ENCODE peak calls at places on chromosomes 1 and 21, in nine cellular contexts. U, I, O, D, K, F, J, P and S are unnamed samples.

GRCh38 chr1:65812065-65812464 is 19.4 kb downstream of the PDE4B start:
- DNase-seq in F (peak; percentile 57), K (no peak), I (no peak), P (no peak), J (peak; percentile 35), D (no peak), U (no peak), O (peak; percentile 47), S (no peak)

GRCh38 chr21:38438476-38438893 is 59.8 kb downstream of the ERG start:
- DNase-seq in I (no peak), O (peak; percentile 67), J (no peak), D (peak; percentile 80), F (peak; percentile 10), K (no peak), P (no peak), U (no peak), S (no peak)

GRCh38 chr21:38082936-38083335 is 166.7 kb upstream of the KCNJ6 start:
- DNase-seq in P (no peak), F (no peak), K (no peak), O (no peak), U (no peak), I (no peak), J (no peak), D (no peak), S (no peak)

GRCh38 chr21:27713159-27714109 is 746.5 kb upstream of the ADAMTS5 start:
- DNase-seq in O (no peak), K (no peak), U (peak; percentile 63), D (no peak), J (no peak), F (no peak), I (no peak), P (peak; percentile 59), S (peak; percentile 45)

GRCh38 chr1:205012416-205013140 is 30.4 kb upstream of the CNTN2 start:
- DNase-seq in O (no peak), P (no peak), K (no peak), I (no peak), D (no peak), U (no peak), F (no peak), J (no peak), S (peak; percentile 92)

GRCh38 chr1:202954057-202954745 is 3.9 kb downstream of the ADIPOR1 start:
- DNase-seq in O (no peak), K (no peak), I (no peak), F (no peak), J (no peak), P (no peak), D (no peak), U (no peak), S (no peak)

GRCh38 chr1:180949616-180950000 is 36.9 kb downstream of the KIAA1614 start:
- DNase-seq in I (no peak), U (no peak), O (no peak), J (no peak), P (no peak), K (no peak), D (no peak), F (no peak), S (no peak)

GRCh38 chr1:207873055-207873890 is 37.7 kb downstream of the CD34 start:
- DNase-seq in D (no peak), K (no peak), O (no peak), P (no peak), J (no peak), F (no peak), I (no peak), U (no peak), S (no peak)

GRCh38 chr1:93137604-93138292 is 42.5 kb downstream of the TMED5 start:
- DNase-seq in I (no peak), P (no peak), K (no peak), U (no peak), F (no peak), D (no peak), O (no peak), J (no peak), S (no peak)

DNA sequence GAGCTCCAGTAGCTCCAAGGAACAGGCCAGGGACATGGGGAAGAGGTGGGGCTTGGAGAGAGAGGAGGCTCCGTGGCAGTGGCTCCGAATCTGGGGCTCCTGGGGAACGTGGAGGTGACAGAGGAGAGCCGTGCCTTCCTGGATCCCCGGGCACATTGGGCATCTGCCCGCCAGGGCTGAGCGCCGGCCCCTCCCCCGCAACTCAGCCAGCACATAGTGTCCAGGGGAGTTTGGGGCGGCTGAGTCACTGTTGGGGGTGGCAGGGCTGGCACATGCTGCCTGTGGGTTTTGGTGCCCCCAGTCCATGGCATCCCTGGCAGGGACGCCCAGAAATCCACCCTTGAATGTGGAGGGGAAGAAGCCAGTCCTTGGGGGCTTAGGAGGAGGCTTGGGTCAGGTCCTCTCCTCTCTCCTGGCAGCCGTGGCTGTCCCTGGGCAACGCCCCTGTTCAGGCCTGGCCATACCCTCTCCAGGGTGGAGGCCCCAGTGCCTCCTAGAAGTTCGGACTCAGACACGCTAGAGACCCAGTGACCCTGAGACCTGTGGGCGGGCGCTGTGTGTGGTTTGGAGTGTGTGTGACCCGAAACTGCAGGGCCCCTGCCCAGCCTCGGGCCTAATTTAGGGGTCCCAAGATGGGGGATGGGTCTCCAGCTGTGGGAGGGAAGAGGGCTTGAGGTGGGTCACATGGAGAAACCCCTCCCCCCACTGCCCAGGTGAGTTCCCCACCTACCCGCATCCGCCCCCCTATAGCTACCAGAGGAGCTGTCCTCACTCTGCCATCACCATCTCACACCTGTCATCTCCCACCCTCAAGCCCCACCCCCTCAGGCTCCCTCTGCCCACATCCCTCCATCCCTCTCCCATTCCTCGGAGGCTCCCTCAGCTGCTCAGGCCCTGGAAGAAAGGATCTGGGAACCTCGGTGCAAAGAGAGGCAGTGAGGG is 1.6 kb downstream of the HSPB7 start:
- DNase-seq in F (no peak), O (peak; percentile 76), K (no peak), D (no peak), I (no peak), P (no peak), J (no peak), U (no peak), S (peak; percentile 35)
- TF ChIP-seq POLR2A in F (no peak), O (peak; percentile 31), K (no peak), D (no peak), I (no peak), P (no peak), J (no peak), U (no peak), S (no peak)

GRCh38 chr1:54227836-54228435 is 28.0 kb downstream of the MRPL37 start:
- DNase-seq in O (no peak), K (no peak), D (peak; percentile 59), I (no peak), F (no peak), U (no peak), J (no peak), P (no peak), S (peak; percentile 78)

GRCh38 chr1:54230507-54231339 is 30.8 kb downstream of the MRPL37 start:
- DNase-seq in J (no peak), O (no peak), U (no peak), I (no peak), F (no peak), D (peak; percentile 24), P (no peak), K (no peak), S (no peak)

GRCh38 chr1:54227091-54227602 is 27.2 kb downstream of the MRPL37 start:
- DNase-seq in F (peak; percentile 89), K (peak; percentile 31), U (no peak), J (no peak), I (no peak), D (peak; percentile 64), O (no peak), P (no peak), S (peak; percentile 77)

GRCh38 chr1:54228638-54229079 is 28.7 kb downstream of the MRPL37 start:
- DNase-seq in K (no peak), U (no peak), O (no peak), P (no peak), J (no peak), I (no peak), D (peak; percentile 64), F (no peak), S (no peak)

DNA sequence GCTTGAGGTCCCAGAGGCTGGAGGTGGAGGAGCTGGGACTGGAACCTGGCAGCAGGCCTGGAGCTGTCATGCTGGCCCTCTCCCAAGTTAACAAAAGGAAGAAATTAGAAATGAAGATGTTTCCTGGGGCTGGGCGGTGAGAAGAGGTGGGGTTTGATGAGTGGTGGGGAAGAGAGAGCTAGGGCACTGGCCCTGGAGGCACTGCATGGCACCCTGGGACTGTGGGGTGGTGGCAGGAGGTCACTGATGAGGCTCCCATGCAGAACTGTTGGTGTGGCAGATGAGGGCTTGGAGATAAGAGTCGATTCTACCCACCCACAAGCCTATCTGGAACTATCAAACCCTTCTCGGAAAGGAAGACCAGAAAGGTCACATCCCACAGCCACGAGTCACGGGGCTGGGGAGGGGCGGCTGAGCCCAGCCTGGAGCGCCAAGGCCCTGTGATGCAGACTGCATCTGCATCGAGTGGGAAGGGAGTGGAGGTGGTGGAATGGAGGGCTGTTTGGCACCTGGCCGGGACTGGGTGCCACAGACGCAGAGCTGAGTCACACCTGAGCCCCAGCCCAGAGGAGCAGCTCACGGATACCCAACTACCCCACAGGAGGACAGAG is 29.4 kb downstream of the MRPL37 start:
- DNase-seq in K (no peak), O (no peak), U (no peak), F (no peak), P (no peak), D (peak; percentile 63), I (no peak), J (no peak), S (peak; percentile 15)
- TF ChIP-seq POLR2A in K (no peak), O (no peak), U (no peak), F (no peak), P (no peak), D (no peak), I (no peak), J (no peak), S (no peak)

GRCh38 chr21:36072453-36073167 is 2.8 kb downstream of the CBR1 start:
- DNase-seq in U (no peak), D (no peak), K (no peak), I (no peak), J (no peak), O (no peak), P (no peak), F (no peak), S (no peak)

GRCh38 chr21:36070999-36071398 is 1.2 kb downstream of the CBR1 start:
- DNase-seq in J (no peak), F (no peak), P (no peak), D (no peak), O (no peak), I (peak; percentile 75), K (no peak), U (no peak), S (no peak)

GRCh38 chr21:36073181-36073580 is 3.4 kb downstream of the CBR1 start:
- DNase-seq in O (no peak), K (no peak), I (peak; percentile 69), D (no peak), P (peak; percentile 31), U (peak; percentile 56), J (no peak), F (no peak), S (peak; percentile 59)

GRCh38 chr21:36068748-36069398 is 951 bp upstream of the CBR1 start:
- DNase-seq in K (no peak), J (no peak), I (no peak), F (no peak), P (no peak), U (no peak), O (no peak), D (no peak), S (no peak)

GRCh38 chr21:36069713-36070573 is at the start of gene CBR1:
- DNase-seq in K (peak; percentile 65), U (peak; percentile 95), F (peak; percentile 95), J (peak; percentile 77), O (peak; percentile 97), D (peak; percentile 97), P (peak; percentile 88), I (peak; percentile 99), S (peak; percentile 92)
- TF ChIP-seq POLR2A in K (peak; percentile 83), U (no peak), F (peak; percentile 65), J (peak; percentile 59), O (peak; percentile 91), D (no peak), P (peak; percentile 86), I (peak; percentile 91), S (peak; percentile 75)

GRCh38 chr1:111615874-111616715 is 3.5 kb upstream of the RAP1A start:
- DNase-seq in P (no peak), F (no peak), J (no peak), U (no peak), O (no peak), D (no peak), K (no peak), I (no peak), S (no peak)
- TF ChIP-seq POLR2A in P (no peak), F (no peak), J (peak; percentile 69), U (no peak), O (no peak), D (no peak), K (no peak), I (no peak), S (no peak)